ENCODE peak calls at places on chromosomes 6 and 20, in four cellular contexts. X is uterus; L is CD4-positive, CD25-positive, alpha-beta regulatory T cell; H is thoracic aorta. Y is an unnamed sample.

GRCh38 chr6:143301204-143301603 is 149.3 kb downstream of the ADAT2 start:
- DNase-seq in L (no peak), X (no peak), H (no peak), Y (no peak)

GRCh38 chr20:15440249-15440820 is 1102.9 kb upstream of the FLRT3 start:
- DNase-seq in X (no peak), H (no peak), L (no peak), Y (no peak)

GRCh38 chr20:54643761-54644160 is 168.4 kb downstream of the DOK5 start:
- DNase-seq in H (no peak), L (no peak), X (no peak), Y (no peak)

GRCh38 chr20:11144114-11144513 is 470.3 kb upstream of the JAG1 start:
- DNase-seq in L (no peak), X (peak; percentile 39), H (no peak), Y (no peak)

GRCh38 chr20:22810626-22811559 is 224.2 kb upstream of the SSTR4 start:
- DNase-seq in H (no peak), L (no peak), X (no peak), Y (no peak)

GRCh38 chr6:7216941-7217621 is 95.9 kb downstream of the SSR1 start:
- DNase-seq in L (no peak), X (no peak), H (no peak), Y (peak; percentile 53)

GRCh38 chr6:15473741-15474161 is 189.1 kb downstream of the DTNBP1 start:
- DNase-seq in L (no peak), X (peak; percentile 30), H (no peak), Y (peak; percentile 60)

GRCh38 chr6:122035193-122035592 is 364.3 kb upstream of the HSF2 start:
- DNase-seq in X (no peak), L (no peak), H (no peak), Y (no peak)

GRCh38 chr6:22045261-22045912 is 251.4 kb downstream of the PRL start:
- DNase-seq in X (no peak), L (no peak), H (no peak), Y (no peak)

GRCh38 chr6:169774347-169774746 is 22.9 kb downstream of the ERMARD start:
- DNase-seq in H (no peak), X (no peak), L (no peak), Y (no peak)

GRCh38 chr20:50304883-50305635 is 114.4 kb downstream of the CEBPB start:
- DNase-seq in L (no peak), X (peak; percentile 98), H (peak; percentile 59), Y (peak; percentile 87)

GRCh38 chr6:7896465-7896987 is 14.1 kb downstream of the TXNDC5 start:
- DNase-seq in H (no peak), L (no peak), X (no peak), Y (no peak)

GRCh38 chr6:15921243-15921642 is 207.6 kb upstream of the MYLIP start:
- DNase-seq in H (no peak), X (no peak), L (no peak), Y (no peak)

GRCh38 chr20:60819511-60819910 is 432.6 kb upstream of the CDH4 start:
- DNase-seq in H (no peak), L (no peak), X (no peak), Y (no peak)

GRCh38 chr20:23144856-23145255 is 58.7 kb upstream of the CD93 start:
- DNase-seq in X (no peak), H (no peak), L (no peak), Y (no peak)

DNA sequence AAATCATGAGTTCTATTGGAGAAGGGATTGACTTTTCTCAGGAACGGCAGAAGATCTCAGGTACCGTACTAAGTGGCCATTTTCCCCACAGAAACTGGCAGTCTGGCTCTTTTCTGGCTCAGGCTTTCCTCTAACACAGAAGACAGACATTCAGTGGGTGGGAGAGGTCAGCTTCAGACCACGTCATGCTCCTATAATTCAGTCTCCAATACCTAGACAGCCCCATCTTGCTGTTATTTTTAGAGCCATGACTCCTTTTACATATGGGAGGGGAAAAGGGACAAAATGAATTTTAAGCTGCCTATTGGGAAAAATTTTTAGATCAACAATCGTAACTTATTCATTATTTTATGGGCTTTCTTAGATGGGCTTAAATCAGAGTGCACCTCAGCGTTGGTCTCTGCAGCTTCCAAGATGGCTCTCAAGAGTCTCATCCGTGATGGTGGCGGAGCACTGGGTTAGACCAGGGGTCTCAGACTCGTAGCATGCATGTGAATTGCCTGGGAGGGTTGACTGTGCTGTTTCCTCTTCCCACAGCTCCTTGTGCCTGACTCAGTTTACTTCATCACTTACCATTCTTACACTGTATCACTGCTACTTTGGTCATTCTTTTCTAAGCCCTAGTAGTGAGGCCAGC is 86.9 kb downstream of the TCP11 start:
- DNase-seq in X (no peak), H (no peak), L (no peak), Y (no peak)
- H3K27ac ChIP-seq in X (no peak overlapping the region), H (peak overlapping the region; percentile 88), L (no peak overlapping the region), Y (peak overlapping the region; percentile 57)

DNA sequence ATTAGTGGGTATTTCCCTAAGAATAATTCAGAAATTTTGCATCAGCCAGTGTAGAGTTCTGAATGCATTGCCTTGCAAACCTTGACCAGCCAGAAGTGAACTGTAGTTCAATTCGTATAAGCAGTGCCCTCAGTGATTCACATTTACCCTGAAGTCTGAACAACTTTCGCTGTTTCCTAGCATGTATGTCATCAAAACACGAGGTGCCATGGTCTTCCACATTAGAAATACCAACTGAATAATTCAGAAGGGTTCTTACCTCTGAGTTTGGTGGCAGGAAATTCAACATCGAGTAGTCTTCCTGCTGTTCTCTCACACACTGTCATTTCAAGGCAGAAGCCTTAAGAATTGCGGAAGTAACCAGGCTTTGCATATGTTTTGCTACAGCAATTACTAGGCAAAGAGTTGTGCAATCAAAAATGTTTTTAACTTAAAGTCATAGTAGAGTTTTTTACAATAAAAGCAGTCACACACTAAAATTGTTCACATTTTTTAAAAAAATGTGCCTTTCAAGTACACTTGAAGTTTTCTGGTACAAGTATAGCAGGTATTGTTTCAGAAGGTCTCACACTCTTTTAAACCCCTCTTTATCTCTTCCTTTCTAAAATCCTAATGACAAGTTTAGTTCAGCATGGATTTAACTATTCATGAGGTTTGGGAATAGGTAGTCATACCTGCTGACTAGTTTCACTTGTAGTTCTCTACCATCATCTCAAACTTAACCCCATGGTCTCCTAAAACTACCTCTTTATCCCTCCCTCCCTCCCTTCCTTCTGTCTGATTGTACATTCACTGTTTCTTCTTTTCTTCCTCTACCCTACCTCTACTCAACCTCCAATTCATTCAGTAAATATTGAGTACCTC is 118.3 kb downstream of the STXBP5 start:
- DNase-seq in H (no peak), L (peak; percentile 84), X (no peak), Y (no peak)
- H3K4me3 ChIP-seq in H (peak overlapping the region; percentile 37), L (peak overlapping the region; percentile 83), X (no peak overlapping the region), Y (no peak overlapping the region)

GRCh38 chr6:89355511-89356185 is 3.1 kb upstream of the UBE2J1 start:
- DNase-seq in X (no peak), L (no peak), H (no peak), Y (no peak)
- H3K4me1 ChIP-seq in X (no peaks in the 10 kb centered on the region), L (peaks cover 40% of the 10 kb centered on the region), H (peaks cover 15% of the 10 kb centered on the region), Y (peaks cover 20% of the 10 kb centered on the region)

GRCh38 chr6:37919417-37920157 is 100.1 kb downstream of the ZFAND3 start:
- DNase-seq in L (no peak), H (no peak), X (no peak), Y (no peak)
- H3K27ac ChIP-seq in L (no peak overlapping the region), H (no peak overlapping the region), X (no peak overlapping the region), Y (no peak overlapping the region)

GRCh38 chr6:30171677-30172471 is 8.5 kb downstream of the TRIM15 start:
- DNase-seq in L (no peak), X (no peak), H (no peak), Y (no peak)
- H3K4me3 ChIP-seq in L (no peak overlapping the region), X (no peak overlapping the region), H (peak overlapping the region; percentile 34), Y (peak overlapping the region; percentile 1)

DNA sequence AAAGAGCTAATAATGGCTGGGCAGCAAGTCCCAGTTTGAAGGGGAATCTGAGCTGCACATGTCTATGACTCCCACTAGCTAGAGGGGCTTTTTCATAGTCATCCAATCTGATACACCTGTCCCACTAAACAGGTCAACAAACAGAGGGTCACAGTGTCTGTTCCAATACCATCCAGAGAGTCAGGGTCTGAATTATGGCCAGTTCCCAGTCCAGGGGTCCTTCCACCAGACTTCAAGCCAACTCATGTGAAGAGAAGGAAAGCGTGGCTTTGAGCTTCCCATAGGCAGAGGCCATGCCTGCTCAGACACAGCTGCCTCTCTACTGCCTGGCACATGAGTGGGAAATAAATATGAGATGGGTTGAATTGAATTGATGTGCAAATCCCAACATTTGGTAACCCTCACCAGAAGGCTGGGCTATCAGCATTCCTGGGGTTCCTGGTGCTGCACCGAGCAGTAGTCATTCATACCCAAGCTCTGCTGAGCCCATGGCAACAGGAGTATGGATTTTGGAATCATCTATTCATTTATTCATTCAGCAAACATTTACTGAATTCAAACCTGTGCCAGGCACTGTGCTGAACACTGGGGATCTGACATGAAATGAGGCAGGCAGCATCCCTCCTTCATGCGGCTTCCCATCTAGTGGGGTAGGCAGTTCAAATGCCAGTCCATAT is 17.2 kb downstream of the TP53RK start:
- DNase-seq in X (no peak), H (no peak), L (no peak), Y (no peak)
- H3K4me1 ChIP-seq in X (no peaks in the 10 kb centered on the region), H (peaks cover 15% of the 10 kb centered on the region), L (no peaks in the 10 kb centered on the region), Y (no peaks in the 10 kb centered on the region)

GRCh38 chr6:138182939-138183791 is 21.4 kb downstream of the ARFGEF3 start:
- DNase-seq in H (no peak), L (no peak), X (no peak), Y (no peak)

GRCh38 chr6:138184230-138184629 is 22.5 kb downstream of the ARFGEF3 start:
- DNase-seq in L (no peak), X (no peak), H (no peak), Y (no peak)

GRCh38 chr6:138187156-138187555 is 25.4 kb downstream of the ARFGEF3 start:
- DNase-seq in X (no peak), H (no peak), L (no peak), Y (no peak)

GRCh38 chr6:138183792-138184134 is 22.0 kb downstream of the ARFGEF3 start:
- DNase-seq in L (no peak), X (no peak), H (no peak), Y (no peak)

GRCh38 chr6:138188278-138188923 is 26.7 kb downstream of the ARFGEF3 start:
- DNase-seq in H (no peak), X (no peak), L (no peak), Y (no peak)
- H3K27ac ChIP-seq in H (no peak overlapping the region), X (no peak overlapping the region), L (no peak overlapping the region), Y (no peak overlapping the region)

DNA sequence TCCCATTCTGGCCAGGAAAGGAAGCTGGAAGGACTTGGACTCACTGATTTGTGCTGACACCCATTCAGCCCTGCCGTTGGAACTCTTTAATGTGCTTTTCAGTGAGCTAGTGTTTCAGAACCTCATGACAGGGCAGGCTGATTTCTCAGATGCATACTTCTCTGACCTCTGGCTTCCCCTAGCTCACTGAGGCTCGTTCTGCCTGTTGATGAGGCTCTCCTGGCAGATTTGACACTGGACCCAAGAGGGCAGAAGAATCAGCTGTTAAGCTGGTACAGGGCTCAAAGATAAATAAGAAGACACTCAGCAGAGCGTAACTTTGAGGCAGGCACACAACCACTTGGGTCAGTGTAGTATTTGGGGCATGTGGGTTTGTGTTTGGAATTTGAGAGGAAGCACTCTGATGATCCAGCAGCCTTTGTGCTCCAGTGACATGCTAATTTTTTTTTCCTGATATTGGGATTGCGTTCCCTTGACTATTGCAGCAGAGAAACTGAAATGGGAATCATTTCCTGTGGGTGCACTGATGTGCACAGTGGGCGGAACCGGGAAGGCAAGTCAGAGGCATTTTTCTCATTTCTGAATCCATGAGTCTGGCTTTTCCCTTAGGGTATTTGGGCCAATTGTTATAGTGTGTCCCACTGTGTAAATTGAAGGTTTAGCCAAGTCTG is 80.2 kb downstream of the CARMIL1 start:
- DNase-seq in L (no peak), X (peak; percentile 48), H (peak; percentile 14), Y (peak; percentile 33)
- H3K4me3 ChIP-seq in L (no peak overlapping the region), X (no peak overlapping the region), H (peak overlapping the region; percentile 46), Y (no peak overlapping the region)

Y was measured in heart right ventricle.